ENCODE peak calls at places on chromosomes 6 and 20, in nine cellular contexts. T, X, R, C, E, K, N, V and D are unnamed samples.

GRCh38 chr6:170205126-170205525 is 85.8 kb downstream of the DLL1 start:
- DNase-seq in T (no peak), X (no peak), R (no peak), C (peak; percentile 40), E (peak; percentile 6), K (no peak), N (no peak), V (no peak), D (no peak)

GRCh38 chr6:11410539-11411307 is 126.8 kb upstream of the TMEM170B start:
- DNase-seq in T (no peak), X (no peak), R (no peak), C (no peak), E (no peak), K (no peak), N (no peak), V (no peak), D (no peak)

GRCh38 chr6:14309516-14309915 is 191.9 kb downstream of the CD83 start:
- DNase-seq in T (no peak), X (no peak), R (no peak), C (no peak), E (no peak), K (no peak), N (no peak), V (no peak), D (no peak)

GRCh38 chr20:59643616-59644061 is 39.3 kb downstream of the PHACTR3 start:
- DNase-seq in T (no peak), X (no peak), R (no peak), C (peak; percentile 68), E (no peak), K (no peak), N (no peak), V (no peak), D (no peak)

GRCh38 chr6:152642578-152643375 is 5.6 kb upstream of the SYNE1 start:
- DNase-seq in T (no peak), X (peak; percentile 53), R (peak; percentile 5), C (no peak), E (peak; percentile 45), K (peak; percentile 77), N (peak; percentile 67), V (no peak), D (no peak)

GRCh38 chr20:39190666-39191570 is 228.8 kb downstream of the DHX35 start:
- DNase-seq in T (no peak), X (no peak), R (no peak), C (no peak), E (no peak), K (no peak), N (peak; percentile 51), V (no peak), D (no peak)

GRCh38 chr20:59976196-59976847 is 18.1 kb downstream of the CDH26 start:
- DNase-seq in T (no peak), X (no peak), R (no peak), C (peak; percentile 40), E (no peak), K (no peak), N (no peak), V (no peak), D (no peak)

GRCh38 chr6:170375661-170376060 is 69.1 kb downstream of the FAM120B start:
- DNase-seq in T (no peak), X (no peak), R (no peak), C (no peak), E (no peak), K (no peak), N (no peak), V (no peak), D (no peak)

GRCh38 chr6:72132425-72132824 is 246.1 kb downstream of the RIMS1 start:
- DNase-seq in T (no peak), X (no peak), R (no peak), C (no peak), E (no peak), K (no peak), N (no peak), V (no peak), D (no peak)

GRCh38 chr6:131159578-131159977 is 24.3 kb downstream of the AKAP7 start:
- DNase-seq in T (no peak), X (no peak), R (no peak), C (no peak), E (no peak), K (no peak), N (peak; percentile 71), V (no peak), D (no peak)

GRCh38 chr6:32255212-32256153 is 31.6 kb upstream of the NOTCH4 start:
- DNase-seq in T (peak; percentile 81), X (peak; percentile 61), R (peak; percentile 55), C (no peak), E (peak; percentile 44), K (peak; percentile 53), N (peak; percentile 91), V (peak; percentile 64), D (no peak)

GRCh38 chr6:1255646-1256365 is 56.1 kb upstream of the FOXQ1 start:
- DNase-seq in T (no peak), X (no peak), R (no peak), C (peak; percentile 27), E (no peak), K (no peak), N (peak; percentile 84), V (no peak), D (no peak)

GRCh38 chr20:19683168-19683567 is 74.9 kb upstream of the RIN2 start:
- DNase-seq in T (no peak), X (no peak), R (no peak), C (no peak), E (no peak), K (peak; percentile 32), N (no peak), V (no peak), D (no peak)

GRCh38 chr20:41116282-41116960 is 20.9 kb upstream of the PLCG1 start:
- DNase-seq in T (no peak), X (no peak), R (no peak), C (no peak), E (no peak), K (no peak), N (no peak), V (no peak), D (no peak)

GRCh38 chr6:57089265-57089664 is 723 bp upstream of the ZNF451 start:
- DNase-seq in T (no peak), X (no peak), R (no peak), C (no peak), E (no peak), K (peak; percentile 1), N (no peak), V (no peak), D (no peak)

GRCh38 chr6:35491558-35492541 is 5.0 kb downstream of the TEAD3 start:
- DNase-seq in T (no peak), X (no peak), R (no peak), C (no peak), E (no peak), K (peak; percentile 49), N (no peak), V (no peak), D (no peak)

GRCh38 chr6:11596640-11597237 is 59.2 kb downstream of the TMEM170B start:
- DNase-seq in T (no peak), X (no peak), R (no peak), C (no peak), E (no peak), K (no peak), N (no peak), V (no peak), D (no peak)

GRCh38 chr20:63496404-63497120 is 2.3 kb downstream of the EEF1A2 start:
- DNase-seq in T (no peak), X (no peak), R (no peak), C (no peak), E (no peak), K (no peak), N (peak; percentile 4), V (no peak), D (peak; percentile 69)

GRCh38 chr6:96212076-96212475 is 196.3 kb downstream of the FUT9 start:
- DNase-seq in T (no peak), X (no peak), R (no peak), C (no peak), E (no peak), K (no peak), N (no peak), V (no peak), D (no peak)

GRCh38 chr6:96939019-96939805 is 14.7 kb downstream of the KLHL32 start:
- DNase-seq in T (no peak), X (peak; percentile 64), R (no peak), C (no peak), E (no peak), K (no peak), N (peak; percentile 61), V (no peak), D (no peak)

GRCh38 chr6:38572186-38572813 is 67.4 kb downstream of the BTBD9 start:
- DNase-seq in T (peak; percentile 68), X (no peak), R (no peak), C (no peak), E (no peak), K (no peak), N (no peak), V (no peak), D (no peak)

GRCh38 chr6:143180860-143181259 is 120.2 kb downstream of the AIG1 start:
- DNase-seq in T (no peak), X (no peak), R (no peak), C (no peak), E (no peak), K (no peak), N (no peak), V (no peak), D (no peak)

GRCh38 chr20:32577023-32577422 is 8.1 kb downstream of the NOL4L start:
- DNase-seq in T (no peak), X (no peak), R (no peak), C (no peak), E (no peak), K (no peak), N (no peak), V (no peak), D (no peak)
- TF ChIP-seq CTCF in T (no peak), X (no peak), R (peak; percentile 54), C (peak; percentile 34), E (no peak), K (peak; percentile 24), N (peak; percentile 22), V (peak; percentile 55), D (peak; percentile 70)

GRCh38 chr6:41315203-41315602 is 20.2 kb upstream of the NCR2 start:
- DNase-seq in T (no peak), X (no peak), R (no peak), C (no peak), E (no peak), K (no peak), N (no peak), V (no peak), D (no peak)
- TF ChIP-seq CTCF in T (no peak), X (no peak), R (no peak), C (no peak), E (no peak), K (no peak), N (no peak), V (no peak), D (no peak)

DNA sequence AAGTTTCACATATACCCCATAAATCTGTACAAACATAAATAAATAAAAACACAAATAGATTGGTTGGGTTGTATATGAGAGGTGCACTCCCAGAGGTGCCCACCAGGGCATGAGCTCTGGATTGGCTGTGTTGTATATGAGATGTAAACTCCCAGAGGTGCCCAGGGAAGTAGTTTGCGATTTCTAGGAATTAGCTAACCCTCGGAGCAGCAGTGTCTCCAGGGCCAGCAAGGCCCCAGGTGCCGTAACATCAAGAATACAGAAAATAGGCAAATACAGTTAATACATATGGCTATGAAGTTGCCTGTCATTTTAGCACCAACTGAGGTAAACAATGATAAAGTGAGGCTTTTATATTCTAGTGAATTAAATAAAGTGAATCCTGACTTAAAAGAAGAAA is 5.4 kb upstream of the GINM1 start:
- DNase-seq in T (peak; percentile 34), X (no peak), R (no peak), C (no peak), E (no peak), K (peak; percentile 13), N (no peak), V (no peak), D (no peak)
- TF ChIP-seq CTCF in T (peak; percentile 76), X (peak; percentile 42), R (peak; percentile 65), C (peak; percentile 50), E (no peak), K (peak; percentile 49), N (peak; percentile 53), V (peak; percentile 75), D (peak; percentile 72)

GRCh38 chr6:63525186-63525878 is 46.9 kb upstream of the LOC128125822 start:
- DNase-seq in T (no peak), X (no peak), R (no peak), C (no peak), E (no peak), K (no peak), N (no peak), V (no peak), D (no peak)
- TF ChIP-seq CTCF in T (no peak), X (no peak), R (no peak), C (no peak), E (no peak), K (no peak), N (no peak), V (no peak), D (no peak)